ENCODE peak calls at places on chromosomes 12 and 14, in nine cellular contexts. R, Z, J, X, V, K, F, U and B are unnamed samples.

GRCh38 chr14:73851567-73852382 is at the start of gene PTGR2:
- DNase-seq in R (peak), Z (peak), J (peak), X (peak), V (peak), K (peak), F (peak), U (peak), B (peak)

GRCh38 chr12:42143401-42144173 is 1.1 kb downstream of the GXYLT1 start:
- DNase-seq in R (peak), Z (peak), J (no peak), X (peak), V (no peak), K (no peak), F (no peak), U (no peak), B (no peak)

GRCh38 chr12:89492883-89493282 is 31.7 kb downstream of the GALNT4 start:
- DNase-seq in R (peak), Z (no peak), J (peak), X (peak), V (no peak), K (no peak), F (no peak), U (no peak), B (no peak)

GRCh38 chr12:92556622-92557421 is 146.0 kb upstream of the PLEKHG7 start:
- DNase-seq in R (no peak), Z (no peak), J (no peak), X (no peak), V (no peak), K (no peak), F (no peak), U (no peak), B (no peak)

GRCh38 chr12:57148469-57149308 is 1.3 kb upstream of the LRP1-AS start:
- DNase-seq in R (no peak), Z (peak), J (peak), X (peak), V (no peak), K (no peak), F (no peak), U (no peak), B (no peak)

GRCh38 chr14:46053221-46053620 is 598.4 kb downstream of the RPL10L start:
- DNase-seq in R (no peak), Z (no peak), J (no peak), X (no peak), V (no peak), K (no peak), F (no peak), U (no peak), B (no peak)

GRCh38 chr12:21828779-21829178 is 54.3 kb upstream of the KCNJ8 start:
- DNase-seq in R (no peak), Z (no peak), J (peak), X (no peak), V (no peak), K (no peak), F (no peak), U (no peak), B (no peak)

GRCh38 chr14:38124496-38124895 is 83.2 kb upstream of the SSTR1 start:
- DNase-seq in R (no peak), Z (no peak), J (no peak), X (no peak), V (no peak), K (no peak), F (no peak), U (no peak), B (no peak)

GRCh38 chr14:98953544-98954346 is 318.3 kb downstream of the BCL11B start:
- DNase-seq in R (peak), Z (peak), J (peak), X (peak), V (no peak), K (no peak), F (no peak), U (no peak), B (no peak)

GRCh38 chr12:131687346-131688125 is 23.4 kb upstream of the SFSWAP start:
- DNase-seq in R (no peak), Z (no peak), J (no peak), X (no peak), V (no peak), K (no peak), F (no peak), U (no peak), B (no peak)

GRCh38 chr12:115455268-115455681 is 771.3 kb upstream of the TBX3 start:
- DNase-seq in R (no peak), Z (peak), J (no peak), X (peak), V (no peak), K (no peak), F (no peak), U (no peak), B (no peak)

GRCh38 chr14:71395151-71395604 is 487.9 kb downstream of the PCNX1 start:
- DNase-seq in R (no peak), Z (peak), J (no peak), X (no peak), V (no peak), K (no peak), F (no peak), U (no peak), B (peak)

GRCh38 chr12:30692470-30692869 is 3.2 kb downstream of the IPO8 start:
- DNase-seq in R (no peak), Z (peak), J (no peak), X (no peak), V (no peak), K (no peak), F (no peak), U (no peak), B (no peak)

GRCh38 chr14:83463500-83464098 is 1929.9 kb upstream of the SEL1L start:
- DNase-seq in R (peak), Z (peak), J (peak), X (peak), V (no peak), K (peak), F (no peak), U (no peak), B (no peak)

GRCh38 chr14:77037886-77038511 is 9.5 kb upstream of the IRF2BPL start:
- DNase-seq in R (no peak), Z (peak), J (no peak), X (no peak), V (no peak), K (no peak), F (peak), U (peak), B (no peak)

GRCh38 chr12:106018286-106018685 is 120.5 kb downstream of the NUAK1 start:
- DNase-seq in R (no peak), Z (no peak), J (no peak), X (no peak), V (no peak), K (no peak), F (no peak), U (no peak), B (no peak)

GRCh38 chr12:40618621-40619020 is 73.6 kb upstream of the CNTN1 start:
- DNase-seq in R (no peak), Z (peak), J (no peak), X (no peak), V (no peak), K (no peak), F (no peak), U (no peak), B (no peak)

GRCh38 chr14:70257526-70257925 is 68.8 kb upstream of the SLC8A3 start:
- DNase-seq in R (no peak), Z (no peak), J (no peak), X (no peak), V (no peak), K (no peak), F (no peak), U (no peak), B (no peak)

GRCh38 chr14:85439696-85440328 is 90.1 kb upstream of the FLRT2 start:
- DNase-seq in R (no peak), Z (peak), J (no peak), X (no peak), V (no peak), K (no peak), F (no peak), U (no peak), B (no peak)